ENCODE peak calls at places on chromosomes 5 and 9, in five cellular contexts. N is brain pericyte; U is MCF 10A; X is left ventricle myocardium inferior; Z is stimulated activated CD4-positive, alpha-beta T cell treated with anti-CD3 and anti-CD28 coated beads, Interleukin-4, amount 100 ng/mL, for 24 hours. S is an unnamed sample.

GRCh38 chr9:100623969-100624368 is 46.1 kb downstream of the CAVIN4 start:
- DNase-seq in N (no peak), U (no peak), X (no peak), Z (no peak), S (no peak)

GRCh38 chr9:122374885-122375420 is 4.1 kb downstream of the PTGS1 start:
- DNase-seq in N (no peak), U (no peak), X (peak; percentile 81), Z (no peak), S (no peak)

GRCh38 chr5:107743357-107744000 is 72.7 kb upstream of the EFNA5 start:
- DNase-seq in N (no peak), U (peak; percentile 71), X (no peak), Z (no peak), S (no peak)

GRCh38 chr5:54959673-54960418 is 25.5 kb downstream of the ESM1 start:
- DNase-seq in N (no peak), U (peak; percentile 50), X (no peak), Z (no peak), S (no peak)

GRCh38 chr9:126638571-126639132 is 24.9 kb downstream of the LMX1B start:
- DNase-seq in N (no peak), U (no peak), X (no peak), Z (no peak), S (no peak)

GRCh38 chr5:31346896-31347557 is 153.5 kb downstream of the CDH6 start:
- DNase-seq in N (no peak), U (peak; percentile 20), X (no peak), Z (no peak), S (no peak)

GRCh38 chr9:136133959-136134484 is 15.3 kb upstream of the TMEM250 start:
- DNase-seq in N (no peak), U (no peak), X (no peak), Z (no peak), S (no peak)

GRCh38 chr5:57696906-57697590 is 214.4 kb upstream of the ACTBL2 start:
- DNase-seq in N (no peak), U (no peak), X (no peak), Z (no peak), S (no peak)

GRCh38 chr5:78273436-78273835 is 21.1 kb downstream of the AP3B1 start:
- DNase-seq in N (no peak), U (no peak), X (no peak), Z (no peak), S (no peak)

GRCh38 chr5:59768204-59769040 is 125.1 kb downstream of the PDE4D start:
- DNase-seq in N (peak; percentile 66), U (peak; percentile 94), X (peak; percentile 25), Z (no peak), S (peak; percentile 57)

GRCh38 chr5:68444048-68444447 is 228.5 kb downstream of the PIK3R1 start:
- DNase-seq in N (no peak), U (peak; percentile 30), X (no peak), Z (no peak), S (no peak)

GRCh38 chr5:178580556-178580955 is 9.6 kb downstream of the COL23A1 start:
- DNase-seq in N (no peak), U (no peak), X (no peak), Z (no peak), S (no peak)

GRCh38 chr5:140038373-140038957 is 4.6 kb downstream of the NRG2 start:
- DNase-seq in N (no peak), U (no peak), X (no peak), Z (no peak), S (no peak)

GRCh38 chr5:14296533-14297331 is 153.6 kb downstream of the TRIO start:
- DNase-seq in N (no peak), U (no peak), X (no peak), Z (no peak), S (no peak)

GRCh38 chr9:101037433-101037832 is 8.9 kb downstream of the PLPPR1 start:
- DNase-seq in N (no peak), U (no peak), X (no peak), Z (no peak), S (no peak)

GRCh38 chr5:95619518-95620029 is 313 bp upstream of the GPR150 start:
- DNase-seq in N (no peak), U (no peak), X (no peak), Z (no peak), S (no peak)

GRCh38 chr5:95617057-95617456 is 2.8 kb upstream of the GPR150 start:
- DNase-seq in N (no peak), U (peak; percentile 83), X (no peak), Z (no peak), S (no peak)

GRCh38 chr5:119328753-119329602 is 26.8 kb upstream of the TNFAIP8 start:
- DNase-seq in N (no peak), U (peak; percentile 54), X (no peak), Z (peak; percentile 71), S (no peak)

GRCh38 chr5:56585973-56586740 is 229.2 kb upstream of the MAP3K1 start:
- DNase-seq in N (no peak), U (no peak), X (peak; percentile 53), Z (no peak), S (no peak)

GRCh38 chr9:127187231-127187956 is 65.0 kb upstream of the ANGPTL2 start:
- DNase-seq in N (peak; percentile 93), U (peak; percentile 99), X (peak; percentile 54), Z (no peak), S (no peak)

GRCh38 chr5:103605277-103605676 is 42.7 kb upstream of the NUDT12 start:
- DNase-seq in N (no peak), U (no peak), X (no peak), Z (no peak), S (no peak)

GRCh38 chr9:93064392-93065124 is 6.1 kb downstream of the SUSD3 start:
- DNase-seq in N (no peak), U (no peak), X (peak; percentile 28), Z (peak; percentile 88), S (peak; percentile 89)

GRCh38 chr9:124325816-124326215 is 68.1 kb downstream of the NEK6 start:
- DNase-seq in N (no peak), U (no peak), X (no peak), Z (no peak), S (no peak)

GRCh38 chr5:173441053-173441628 is 112.9 kb upstream of the STC2 start:
- DNase-seq in N (no peak), U (no peak), X (no peak), Z (no peak), S (no peak)

GRCh38 chr5:6714221-6715041 is 1.2 kb downstream of the TENT4A start:
- DNase-seq in N (no peak), U (no peak), X (peak; percentile 45), Z (no peak), S (peak; percentile 16)

GRCh38 chr9:89999534-90000370 is 394.9 kb downstream of the GADD45G start:
- DNase-seq in N (peak; percentile 66), U (peak; percentile 55), X (peak; percentile 79), Z (peak; percentile 62), S (peak; percentile 66)

GRCh38 chr5:122180146-122180712 is 50.9 kb downstream of the ZNF474 start:
- DNase-seq in N (no peak), U (no peak), X (no peak), Z (no peak), S (no peak)

GRCh38 chr9:137311171-137311970 is 9.3 kb upstream of the NRARP start:
- DNase-seq in N (no peak), U (peak; percentile 95), X (peak; percentile 13), Z (no peak), S (no peak)

GRCh38 chr5:135651156-135651555 is 72.4 kb upstream of the CXCL14 start:
- DNase-seq in N (no peak), U (peak; percentile 99), X (no peak), Z (no peak), S (no peak)

GRCh38 chr9:123218831-123219230 is 49.6 kb downstream of the STRBP start:
- DNase-seq in N (no peak), U (no peak), X (no peak), Z (no peak), S (no peak)

GRCh38 chr5:2149196-2149541 is 266.4 kb upstream of the IRX4 start:
- DNase-seq in N (peak; percentile 29), U (peak; percentile 83), X (no peak), Z (no peak), S (peak; percentile 26)

GRCh38 chr5:32276173-32276853 is 36.4 kb downstream of the MTMR12 start:
- DNase-seq in N (no peak), U (no peak), X (no peak), Z (no peak), S (no peak)

GRCh38 chr5:10936486-10936885 is 175.5 kb upstream of the DAP start:
- DNase-seq in N (no peak), U (no peak), X (no peak), Z (no peak), S (no peak)

GRCh38 chr5:154603978-154604679 is 126.1 kb upstream of the HAND1 start:
- DNase-seq in N (no peak), U (no peak), X (peak; percentile 29), Z (no peak), S (no peak)

GRCh38 chr9:89605181-89606048 is 603 bp downstream of the GADD45G start:
- DNase-seq in N (no peak), U (peak; percentile 46), X (peak; percentile 69), Z (peak; percentile 68), S (peak; percentile 78)

GRCh38 chr9:123984802-123985201 is 26.8 kb upstream of the LHX2 start:
- DNase-seq in N (no peak), U (no peak), X (peak; percentile 18), Z (no peak), S (no peak)

GRCh38 chr9:36937346-36937745 is 96.7 kb downstream of the PAX5 start:
- DNase-seq in N (no peak), U (no peak), X (no peak), Z (no peak), S (no peak)

GRCh38 chr5:172801184-172801671 is 30.2 kb upstream of the DUSP1 start:
- DNase-seq in N (no peak), U (peak; percentile 94), X (no peak), Z (no peak), S (no peak)

GRCh38 chr9:114737118-114737517 is 55.1 kb upstream of the TEX48 start:
- DNase-seq in N (no peak), U (no peak), X (no peak), Z (peak; percentile 52), S (no peak)

S was measured in T-helper 2 cell treated with Interferon-gamma antibody and Interleukin-4, amounts not matched to agents 5 μg/mL and 100 μg/mL, for 36 hours.